ENCODE peak calls at places on chromosomes 13 and 19, in four cellular contexts. A, Q, Z and U are unnamed samples. For H3K4me1, the result is how much of the 10 kb centered on the place peaks cover.

GRCh38 chr13:84651288-84651687 is 769.0 kb upstream of the SLITRK1 start:
- DNase-seq in A (peak), Q (peak), Z (no peak), U (no peak)

GRCh38 chr13:43629691-43630480 is 156.9 kb downstream of the ENOX1 start:
- DNase-seq in A (no peak), Z (no peak), Q (peak), U (no peak)

GRCh38 chr13:32087955-32088747 is 56.6 kb downstream of the FRY start:
- DNase-seq in Z (no peak), Q (peak), A (no peak), U (no peak)

GRCh38 chr19:16896913-16897571 is 8.2 kb downstream of the F2RL3 start:
- DNase-seq in A (peak), Z (peak), Q (peak), U (peak)

GRCh38 chr13:48110930-48111721 is 16.2 kb upstream of the MED4 start:
- DNase-seq in Q (no peak), A (peak), Z (no peak), U (no peak)

GRCh38 chr13:112434937-112435523 is 58.9 kb downstream of the SPACA7 start:
- DNase-seq in A (no peak), Q (no peak), Z (no peak), U (no peak)

GRCh38 chr19:33064778-33065550 is at the start of gene RHPN2:
- DNase-seq in Q (peak), A (peak), Z (no peak), U (no peak)

GRCh38 chr13:19927117-19927734 is 31.3 kb upstream of the ZMYM2 start:
- DNase-seq in A (peak), Z (no peak), Q (peak), U (peak)

GRCh38 chr13:27808866-27809546 is 16.7 kb downstream of the GSX1 start:
- DNase-seq in Q (no peak), Z (no peak), A (peak), U (no peak)

GRCh38 chr13:100493418-100493817 is 95.2 kb downstream of the GGACT start:
- DNase-seq in Q (no peak), Z (no peak), A (no peak), U (no peak)

GRCh38 chr13:41962994-41963393 is 2.1 kb upstream of the VWA8 start:
- DNase-seq in Q (no peak), Z (no peak), A (peak), U (no peak)

GRCh38 chr19:16627194-16627927 is 643 bp downstream of the MED26 start:
- DNase-seq in Q (peak), A (no peak), Z (no peak), U (no peak)

GRCh38 chr13:46596501-46596900 is 43.5 kb downstream of the LRCH1 start:
- DNase-seq in Z (no peak), A (peak), Q (no peak), U (no peak)
- H3K4me1 ChIP-seq in Z (under half), A (under half), Q (under half), U (under half)

GRCh38 chr19:4380254-4380727 is 20.1 kb downstream of the SH3GL1 start:
- DNase-seq in A (peak), Z (no peak), Q (peak), U (no peak)
- H3K4me1 ChIP-seq in A (half or more), Z (under half), Q (under half), U (under half)

GRCh38 chr19:1017906-1018305 is 3.0 kb downstream of the TMEM259 start:
- DNase-seq in Q (no peak), Z (no peak), A (no peak), U (no peak)

GRCh38 chr19:1018932-1019615 is 1.8 kb downstream of the TMEM259 start:
- DNase-seq in Z (no peak), A (no peak), Q (no peak), U (no peak)

GRCh38 chr19:1017115-1017905 is 3.6 kb downstream of the TMEM259 start:
- DNase-seq in Z (no peak), Q (no peak), A (no peak), U (no peak)

GRCh38 chr19:1019616-1019961 is 1.3 kb downstream of the TMEM259 start:
- DNase-seq in Z (no peak), A (no peak), Q (no peak), U (no peak)

GRCh38 chr19:1018393-1018792 is 2.5 kb downstream of the TMEM259 start:
- DNase-seq in A (no peak), Q (no peak), Z (no peak), U (no peak)
- H3K4me1 ChIP-seq in A (under half), Q (under half), Z (under half), U (under half)

GRCh38 chr19:507286-508203 is at the start of gene TPGS1:
- DNase-seq in Z (no peak), A (peak), Q (peak), U (no peak)
- H3K4me1 ChIP-seq in Z (under half), A (under half), Q (under half), U (under half)

DNA sequence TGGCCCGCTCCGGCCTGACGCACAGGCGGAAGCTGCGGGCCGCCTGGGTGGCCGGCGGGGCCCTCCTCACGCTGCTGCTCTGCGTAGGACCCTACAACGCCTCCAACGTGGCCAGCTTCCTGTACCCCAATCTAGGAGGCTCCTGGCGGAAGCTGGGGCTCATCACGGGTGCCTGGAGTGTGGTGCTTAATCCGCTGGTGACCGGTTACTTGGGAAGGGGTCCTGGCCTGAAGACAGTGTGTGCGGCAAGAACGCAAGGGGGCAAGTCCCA is 4.4 kb downstream of the FFAR1 start:
- DNase-seq in Z (no peak), A (no peak), Q (no peak), U (no peak)
- H3K4me1 ChIP-seq in Z (under half), A (under half), Q (under half), U (under half)

DNA sequence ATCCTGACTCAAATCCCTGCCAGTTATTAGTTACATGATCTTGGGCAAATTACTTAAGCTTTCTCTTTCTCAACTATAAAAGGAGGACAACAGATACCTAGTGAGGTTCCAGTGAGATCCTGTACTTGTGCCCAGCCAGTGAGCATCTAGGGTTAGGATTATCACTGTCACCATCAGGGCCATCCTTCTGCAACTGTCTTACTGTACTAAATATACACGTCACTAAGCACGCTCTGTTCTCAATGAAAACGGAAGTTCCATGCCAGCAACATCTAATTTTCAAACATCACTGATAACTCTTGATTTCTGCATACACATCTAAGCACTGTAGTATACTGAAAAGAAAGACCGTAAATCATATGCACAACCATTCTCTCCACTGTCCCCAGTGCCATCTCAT is 70.0 kb downstream of the FOXO1 start:
- DNase-seq in Z (no peak), A (no peak), Q (no peak), U (no peak)
- H3K4me1 ChIP-seq in Z (under half), A (under half), Q (under half), U (under half)

GRCh38 chr19:797528-798414 is 519 bp downstream of the PTBP1 start:
- DNase-seq in A (peak), Q (peak), Z (no peak), U (no peak)
- H3K4me1 ChIP-seq in A (under half), Q (under half), Z (under half), U (under half)

DNA sequence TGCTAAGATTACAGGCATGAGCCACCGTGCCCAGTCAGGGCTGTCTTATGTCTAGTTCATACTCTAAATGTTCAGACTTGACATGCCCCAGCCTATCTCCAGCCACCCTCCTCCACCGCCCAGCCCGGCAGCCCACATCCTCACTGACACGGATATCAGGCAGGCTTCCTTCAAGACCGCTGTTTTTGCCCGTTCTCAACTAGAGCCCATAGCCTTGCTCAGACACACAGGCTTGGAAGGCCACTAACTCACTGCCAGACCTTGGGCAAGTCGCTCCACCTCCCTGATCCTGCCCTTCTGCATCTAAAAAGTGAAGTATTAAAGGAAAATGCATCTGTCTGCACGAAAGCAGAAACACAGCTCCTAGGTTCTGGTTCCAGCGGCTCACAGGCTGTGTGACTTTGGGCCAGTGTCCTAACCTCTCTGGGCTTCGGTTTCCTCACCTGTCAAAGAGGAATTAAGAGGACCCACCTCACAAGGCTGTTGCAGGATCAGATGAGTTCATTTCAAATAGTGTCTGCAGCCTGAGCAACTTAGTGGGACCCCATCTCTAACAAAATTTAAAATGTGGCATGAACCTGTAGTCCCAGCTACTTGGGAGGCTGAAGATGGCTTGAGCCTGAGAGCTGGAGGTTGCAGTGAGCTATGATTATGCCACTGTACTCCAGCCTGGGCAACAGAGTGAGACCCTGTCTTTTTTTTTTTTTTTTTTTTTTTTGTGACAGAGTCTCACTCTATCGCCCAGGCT is 14.5 kb upstream of the CERS4 start:
- DNase-seq in Q (no peak), A (peak), Z (no peak), U (no peak)
- H3K4me1 ChIP-seq in Q (under half), A (under half), Z (under half), U (under half)

GRCh38 chr19:14150770-14151661 is 14.6 kb upstream of the ASF1B start:
- DNase-seq in A (no peak), Q (no peak), Z (no peak), U (no peak)

GRCh38 chr19:14155371-14155770 is 19.0 kb upstream of the ASF1B start:
- DNase-seq in Q (no peak), A (no peak), Z (no peak), U (no peak)

GRCh38 chr19:14150041-14150769 is 13.8 kb upstream of the ASF1B start:
- DNase-seq in Z (no peak), A (no peak), Q (no peak), U (no peak)

GRCh38 chr19:14149509-14149994 is 13.2 kb upstream of the ASF1B start:
- DNase-seq in Z (no peak), A (no peak), Q (peak), U (no peak)

GRCh38 chr19:14152713-14153112 is 16.3 kb upstream of the ASF1B start:
- DNase-seq in A (no peak), Z (no peak), Q (no peak), U (no peak)
- H3K4me1 ChIP-seq in A (under half), Z (under half), Q (under half), U (under half)